ENCODE peak calls at places on chromosomes 1 and 21, in nine cellular contexts. I, O, V, B, Z, Y, F, U and G are unnamed samples. For H3K9me3, the result is how much of the 10 kb centered on the place peaks cover.

GRCh38 chr1:241250465-241250864 is 106.5 kb downstream of the RGS7 start:
- DNase-seq in I (no peak), O (no peak), V (no peak), B (no peak), Z (no peak), Y (no peak), F (no peak), U (no peak), G (no peak)

GRCh38 chr1:21779613-21780521 is 3.1 kb downstream of the USP48 start:
- DNase-seq in I (no peak), O (no peak), V (no peak), B (no peak), Z (no peak), Y (no peak), F (no peak), U (no peak), G (no peak)

GRCh38 chr1:241074507-241074906 is 282.5 kb downstream of the RGS7 start:
- DNase-seq in I (no peak), O (no peak), V (no peak), B (no peak), Z (no peak), Y (no peak), F (no peak), U (no peak), G (no peak)

GRCh38 chr1:15120251-15120945 is 33.1 kb upstream of the TMEM51 start:
- DNase-seq in I (no peak), O (no peak), V (no peak), B (no peak), Z (no peak), Y (no peak), F (no peak), U (no peak), G (no peak)

GRCh38 chr1:178397678-178398077 is 99.1 kb downstream of the CLEC20A start:
- DNase-seq in I (no peak), O (no peak), V (peak), B (no peak), Z (no peak), Y (peak), F (no peak), U (no peak), G (no peak)

GRCh38 chr1:163060343-163061007 is 8.7 kb upstream of the RGS4 start:
- DNase-seq in I (no peak), O (no peak), V (no peak), B (no peak), Z (no peak), Y (no peak), F (no peak), U (no peak), G (no peak)

GRCh38 chr21:45387506-45387905 is 17.5 kb upstream of the COL18A1 start:
- DNase-seq in I (no peak), O (no peak), V (no peak), B (no peak), Z (no peak), Y (no peak), F (no peak), U (no peak), G (no peak)

GRCh38 chr1:171403396-171403795 is 81.9 kb upstream of the PRRC2C start:
- DNase-seq in I (no peak), O (no peak), V (peak), B (no peak), Z (no peak), Y (no peak), F (no peak), U (no peak), G (no peak)

GRCh38 chr1:64545118-64545916 is 75.4 kb downstream of the CACHD1 start:
- DNase-seq in I (no peak), O (no peak), V (peak), B (no peak), Z (no peak), Y (no peak), F (no peak), U (no peak), G (no peak)

GRCh38 chr1:15808955-15809354 is 1.5 kb upstream of the UQCRHL start:
- DNase-seq in I (no peak), O (no peak), V (no peak), B (no peak), Z (no peak), Y (no peak), F (no peak), U (no peak), G (no peak)

GRCh38 chr1:89167590-89168215 is 8.1 kb downstream of the GBP7 start:
- DNase-seq in I (no peak), O (no peak), V (no peak), B (no peak), Z (no peak), Y (no peak), F (no peak), U (no peak), G (no peak)

GRCh38 chr1:212752256-212752933 is 39.2 kb downstream of the NSL1 start:
- DNase-seq in I (no peak), O (no peak), V (peak), B (no peak), Z (no peak), Y (no peak), F (no peak), U (no peak), G (no peak)

GRCh38 chr1:62652387-62652786 is 35.8 kb downstream of the DOCK7 start:
- DNase-seq in I (no peak), O (no peak), V (no peak), B (no peak), Z (no peak), Y (no peak), F (no peak), U (no peak), G (no peak)

GRCh38 chr1:1325288-1326074 is 879 bp downstream of the CPTP start:
- DNase-seq in I (no peak), O (no peak), V (no peak), B (no peak), Z (no peak), Y (no peak), F (peak), U (no peak), G (no peak)

GRCh38 chr1:21344750-21345443 is 54.6 kb upstream of the ECE1 start:
- DNase-seq in I (peak), O (peak), V (peak), B (no peak), Z (no peak), Y (no peak), F (peak), U (no peak), G (no peak)

GRCh38 chr1:110390692-110391232 is at the start of gene SLC16A4:
- DNase-seq in I (no peak), O (no peak), V (peak), B (no peak), Z (no peak), Y (peak), F (no peak), U (no peak), G (no peak)

GRCh38 chr1:180863158-180863775 is 49.4 kb upstream of the KIAA1614 start:
- DNase-seq in I (no peak), O (peak), V (peak), B (peak), Z (no peak), Y (peak), F (peak), U (peak), G (no peak)

GRCh38 chr1:185843971-185844370 is 109.8 kb downstream of the HMCN1 start:
- DNase-seq in I (no peak), O (no peak), V (peak), B (no peak), Z (no peak), Y (no peak), F (no peak), U (no peak), G (no peak)

GRCh38 chr1:175383239-175383638 is 190.7 kb upstream of the KIAA0040 start:
- DNase-seq in I (no peak), O (no peak), V (no peak), B (no peak), Z (no peak), Y (no peak), F (no peak), U (no peak), G (no peak)

GRCh38 chr1:30822966-30823581 is 65.5 kb upstream of the LAPTM5 start:
- DNase-seq in I (no peak), O (no peak), V (peak), B (no peak), Z (no peak), Y (no peak), F (no peak), U (no peak), G (no peak)

GRCh38 chr1:200704991-200705390 is 33.7 kb upstream of the CAMSAP2 start:
- DNase-seq in I (no peak), O (no peak), V (no peak), B (no peak), Z (no peak), Y (no peak), F (no peak), U (no peak), G (no peak)

GRCh38 chr1:56301791-56302190 is 277.6 kb downstream of the PLPP3 start:
- DNase-seq in I (no peak), O (no peak), V (peak), B (no peak), Z (no peak), Y (peak), F (no peak), U (peak), G (no peak)

GRCh38 chr1:55428944-55429931 is 214.1 kb upstream of the USP24 start:
- DNase-seq in I (peak), O (no peak), V (peak), B (peak), Z (peak), Y (peak), F (peak), U (peak), G (no peak)

GRCh38 chr1:205748398-205749093 is 1.4 kb downstream of the NUCKS1 start:
- DNase-seq in I (no peak), O (peak), V (peak), B (peak), Z (no peak), Y (peak), F (peak), U (peak), G (no peak)

GRCh38 chr1:220803401-220804201 is 16.9 kb downstream of the MTARC1 start:
- DNase-seq in I (no peak), O (peak), V (peak), B (peak), Z (no peak), Y (peak), F (peak), U (no peak), G (no peak)

GRCh38 chr1:119470377-119470776 is 36.6 kb upstream of the HSD3B1 start:
- DNase-seq in I (no peak), O (no peak), V (no peak), B (no peak), Z (no peak), Y (no peak), F (no peak), U (no peak), G (no peak)

GRCh38 chr1:29504709-29505410 is 268.5 kb downstream of the PTPRU start:
- DNase-seq in I (no peak), O (no peak), V (no peak), B (peak), Z (no peak), Y (no peak), F (no peak), U (no peak), G (no peak)

GRCh38 chr21:45589686-45590245 is 47.5 kb upstream of the SLC19A1 start:
- DNase-seq in I (peak), O (no peak), V (no peak), B (peak), Z (no peak), Y (no peak), F (no peak), U (no peak), G (no peak)

GRCh38 chr21:35528109-35529042 is 479.3 kb upstream of the RUNX1 start:
- DNase-seq in I (peak), O (no peak), V (no peak), B (peak), Z (peak), Y (no peak), F (no peak), U (no peak), G (peak)

GRCh38 chr1:175742790-175743459 is 470 bp downstream of the TNR start:
- DNase-seq in I (no peak), O (peak), V (peak), B (peak), Z (no peak), Y (peak), F (peak), U (no peak), G (no peak)

GRCh38 chr1:206769331-206769731 is 1.2 kb upstream of the IL19 start:
- DNase-seq in I (no peak), O (no peak), V (no peak), B (no peak), Z (no peak), Y (no peak), F (no peak), U (no peak), G (no peak)

GRCh38 chr21:30227633-30228404 is 11.9 kb upstream of the CLDN8 start:
- DNase-seq in I (no peak), O (no peak), V (peak), B (no peak), Z (no peak), Y (peak), F (peak), U (peak), G (no peak)

GRCh38 chr1:229258031-229258850 is 12.7 kb upstream of the RAB4A start:
- DNase-seq in I (no peak), O (peak), V (peak), B (peak), Z (peak), Y (peak), F (peak), U (peak), G (peak)

GRCh38 chr21:42337276-42337675 is 13.5 kb downstream of the TFF2 start:
- DNase-seq in I (no peak), O (no peak), V (no peak), B (no peak), Z (no peak), Y (no peak), F (no peak), U (no peak), G (no peak)

GRCh38 chr1:214581785-214582184 is 21.2 kb upstream of the CENPF start:
- DNase-seq in I (no peak), O (no peak), V (peak), B (no peak), Z (peak), Y (peak), F (peak), U (peak), G (no peak)

GRCh38 chr1:53024117-53024516 is 37.9 kb upstream of the PODN start:
- DNase-seq in I (no peak), O (no peak), V (no peak), B (no peak), Z (no peak), Y (no peak), F (no peak), U (no peak), G (no peak)

GRCh38 chr1:162823771-162824525 is 33.4 kb downstream of the HSD17B7 start:
- DNase-seq in I (no peak), O (no peak), V (peak), B (no peak), Z (no peak), Y (no peak), F (no peak), U (no peak), G (no peak)

GRCh38 chr1:203945030-203945429 is 83.6 kb downstream of the SNRPE start:
- DNase-seq in I (no peak), O (no peak), V (no peak), B (no peak), Z (no peak), Y (no peak), F (no peak), U (no peak), G (no peak)

GRCh38 chr1:40450491-40451237 is 388 bp downstream of the ZFP69B start:
- DNase-seq in I (no peak), O (no peak), V (peak), B (peak), Z (peak), Y (peak), F (peak), U (peak), G (peak)
- H3K9me3 ChIP-seq in I (under half), O (under half), V (under half), B (under half), Z (under half), Y (under half), F (under half), U (under half), G (under half)

GRCh38 chr1:247156787-247157232 is 15.0 kb downstream of the ZNF124 start:
- DNase-seq in I (no peak), O (no peak), V (peak), B (no peak), Z (no peak), Y (peak), F (no peak), U (no peak), G (no peak)
- H3K9me3 ChIP-seq in I (half or more), O (half or more), V (under half), B (under half), Z (half or more), Y (half or more), F (under half), U (under half), G (half or more)

GRCh38 chr21:40556442-40556968 is 290.5 kb downstream of the DSCAM start:
- DNase-seq in I (no peak), O (no peak), V (no peak), B (no peak), Z (no peak), Y (no peak), F (no peak), U (no peak), G (no peak)

GRCh38 chr21:40553781-40554180 is 293.2 kb downstream of the DSCAM start:
- DNase-seq in I (no peak), O (no peak), V (no peak), B (no peak), Z (no peak), Y (no peak), F (no peak), U (no peak), G (no peak)

GRCh38 chr21:40555129-40555528 is 291.8 kb downstream of the DSCAM start:
- DNase-seq in I (no peak), O (no peak), V (no peak), B (no peak), Z (no peak), Y (no peak), F (no peak), U (no peak), G (no peak)
- H3K9me3 ChIP-seq in I (under half), O (under half), V (under half), B (under half), Z (under half), Y (under half), F (under half), U (under half), G (under half)

DNA sequence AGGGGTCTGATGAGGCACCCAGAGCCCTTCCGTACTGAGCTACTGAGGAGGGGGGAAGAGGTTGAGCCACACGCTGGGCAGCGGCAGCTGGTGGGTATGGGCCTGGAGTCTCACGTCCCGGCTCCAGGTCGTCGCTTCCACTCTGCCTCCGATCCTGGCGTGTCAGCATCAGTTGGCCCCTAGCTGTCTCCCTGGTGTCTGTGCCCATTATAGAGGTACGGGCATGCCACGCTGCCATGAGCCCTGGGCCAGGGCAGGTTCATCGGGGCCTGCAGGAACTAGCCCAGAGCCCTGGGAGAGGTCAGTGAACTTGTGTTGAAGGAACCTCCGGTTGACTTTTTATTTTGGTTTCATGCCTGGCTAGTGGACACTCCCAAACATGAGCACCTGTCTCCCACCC is 18.2 kb downstream of the COQ8A start:
- DNase-seq in I (no peak), O (no peak), V (no peak), B (no peak), Z (no peak), Y (no peak), F (no peak), U (no peak), G (no peak)
- H3K9me3 ChIP-seq in I (under half), O (under half), V (under half), B (under half), Z (under half), Y (under half), F (under half), U (under half), G (under half)

GRCh38 chr1:248699099-248699498 is 3.5 kb downstream of the OR14I1 start:
- DNase-seq in I (no peak), O (no peak), V (no peak), B (no peak), Z (no peak), Y (no peak), F (no peak), U (no peak), G (no peak)

GRCh38 chr1:248702714-248703113 is at the start of gene OR14I1:
- DNase-seq in I (no peak), O (no peak), V (no peak), B (no peak), Z (no peak), Y (no peak), F (no peak), U (no peak), G (no peak)

GRCh38 chr1:248703674-248704073 is 1.1 kb upstream of the OR14I1 start:
- DNase-seq in I (no peak), O (no peak), V (peak), B (no peak), Z (no peak), Y (no peak), F (no peak), U (no peak), G (no peak)

GRCh38 chr1:248710305-248710900 is 7.8 kb upstream of the OR14I1 start:
- DNase-seq in I (no peak), O (no peak), V (no peak), B (no peak), Z (no peak), Y (no peak), F (no peak), U (no peak), G (no peak)

GRCh38 chr1:248704556-248704955 is 2.0 kb upstream of the OR14I1 start:
- DNase-seq in I (no peak), O (no peak), V (no peak), B (no peak), Z (no peak), Y (no peak), F (no peak), U (no peak), G (no peak)
- H3K9me3 ChIP-seq in I (under half), O (under half), V (under half), B (under half), Z (under half), Y (under half), F (under half), U (under half), G (under half)

GRCh38 chr1:20160034-20160433 is 20.9 kb downstream of the PLA2G2F start:
- DNase-seq in I (no peak), O (no peak), V (no peak), B (no peak), Z (no peak), Y (no peak), F (no peak), U (no peak), G (no peak)
- H3K9me3 ChIP-seq in I (under half), O (under half), V (under half), B (under half), Z (under half), Y (under half), F (under half), U (under half), G (under half)

GRCh38 chr1:2617981-2618470 is 14.8 kb downstream of the MMEL1 start:
- DNase-seq in I (no peak), O (no peak), V (no peak), B (peak), Z (no peak), Y (no peak), F (no peak), U (no peak), G (no peak)
- H3K9me3 ChIP-seq in I (under half), O (under half), V (under half), B (under half), Z (under half), Y (under half), F (under half), U (under half), G (under half)